ENCODE peak calls at places on chromosome 1, in ten cellular contexts. K is heart left ventricle; I is AG09319; N is progenitor cell of endocrine pancreas; V is glutamatergic neuron; S is HCT116; J is stomach; D is fibroblast of pulmonary artery; G is activated CD8-positive, alpha-beta T cell treated with anti-CD3 and anti-CD28 coated beads for 36 hours; Y is tibial artery. Z is an unnamed sample.

GRCh38 chr1:167957710-167958109 is 20.8 kb upstream of the MPC2 start:
- DNase-seq in Y (no peak), D (no peak), K (no peak), I (no peak), J (no peak), V (no peak), N (no peak), G (no peak), S (no peak), Z (no peak)

GRCh38 chr1:176897350-176898236 is 266.9 kb downstream of the ASTN1 start:
- DNase-seq in Y (peak; percentile 47), D (peak; percentile 75), N (peak; percentile 76), J (peak; percentile 55), V (peak; percentile 93), G (peak; percentile 67), I (peak; percentile 7), K (peak; percentile 47), S (peak; percentile 39), Z (no peak)

GRCh38 chr1:237976345-237976744 is 85.6 kb upstream of the ZP4 start:
- DNase-seq in J (no peak), I (no peak), Y (no peak), S (no peak), V (no peak), G (no peak), D (no peak), N (no peak), K (no peak), Z (no peak)

GRCh38 chr1:173715538-173715844 is 710 bp downstream of the KLHL20 start:
- DNase-seq in S (no peak), J (no peak), D (no peak), K (no peak), G (no peak), V (no peak), N (no peak), I (no peak), Y (no peak), Z (no peak)

GRCh38 chr1:203435628-203436027 is 40.0 kb upstream of the PRELP start:
- DNase-seq in N (no peak), S (no peak), Y (no peak), D (no peak), G (no peak), J (no peak), K (no peak), I (no peak), V (no peak), Z (no peak)

GRCh38 chr1:212077028-212077427 is 41.5 kb downstream of the DTL start:
- DNase-seq in K (no peak), D (no peak), S (no peak), N (no peak), G (no peak), J (no peak), I (no peak), Y (no peak), V (no peak), Z (no peak)

GRCh38 chr1:111417755-111418154 is 9.8 kb downstream of the OVGP1 start:
- DNase-seq in V (no peak), Y (no peak), D (peak; percentile 11), J (no peak), N (no peak), G (no peak), S (no peak), K (no peak), I (no peak), Z (no peak)

GRCh38 chr1:17544951-17545350 is 5.5 kb downstream of the ARHGEF10L start:
- DNase-seq in G (no peak), N (no peak), D (peak; percentile 65), Y (no peak), S (no peak), I (no peak), V (no peak), J (no peak), K (no peak), Z (no peak)

GRCh38 chr1:42004860-42005259 is 86.1 kb upstream of the HIVEP3 start:
- DNase-seq in D (no peak), V (no peak), S (no peak), G (no peak), I (no peak), N (no peak), Y (no peak), K (no peak), J (no peak), Z (no peak)

GRCh38 chr1:2967881-2968280 is 53.4 kb upstream of the ACTRT2 start:
- DNase-seq in V (no peak), K (no peak), S (no peak), G (no peak), N (no peak), Y (no peak), I (no peak), D (no peak), J (no peak), Z (peak; percentile 20)

GRCh38 chr1:18400347-18401102 is 80.2 kb upstream of the KLHDC7A start:
- DNase-seq in J (no peak), I (no peak), S (no peak), D (no peak), K (no peak), Y (no peak), G (no peak), N (no peak), V (no peak), Z (no peak)

GRCh38 chr1:93013311-93014091 is 52.2 kb upstream of the DIPK1A start:
- DNase-seq in D (no peak), I (no peak), S (no peak), V (no peak), K (no peak), G (no peak), J (no peak), N (no peak), Y (no peak), Z (no peak)

GRCh38 chr1:10007161-10007560 is 10.1 kb downstream of the RBP7 start:
- DNase-seq in G (no peak), K (no peak), S (no peak), J (peak; percentile 74), D (peak; percentile 66), Y (no peak), I (no peak), V (no peak), N (no peak), Z (no peak)

GRCh38 chr1:44784094-44785026 is 3.6 kb downstream of the BEST4 start:
- DNase-seq in V (peak; percentile 59), Y (no peak), I (no peak), K (peak; percentile 28), J (no peak), G (peak; percentile 49), N (peak; percentile 36), S (no peak), D (no peak), Z (no peak)

GRCh38 chr1:67060811-67061218 is 6.9 kb upstream of the SLC35D1 start:
- DNase-seq in Y (peak; percentile 21), K (no peak), I (peak; percentile 89), D (peak; percentile 98), S (peak; percentile 68), N (no peak), J (no peak), G (no peak), V (no peak), Z (no peak)

GRCh38 chr1:45722809-45723208 is 27.6 kb downstream of the IPP start:
- DNase-seq in S (no peak), K (no peak), D (peak; percentile 36), I (no peak), J (no peak), Y (no peak), G (no peak), N (no peak), V (no peak), Z (no peak)

GRCh38 chr1:147266381-147266780 is 23.9 kb downstream of the CHD1L start:
- DNase-seq in G (no peak), S (no peak), V (no peak), Y (no peak), N (no peak), J (no peak), K (no peak), I (no peak), D (no peak), Z (no peak)

DNA sequence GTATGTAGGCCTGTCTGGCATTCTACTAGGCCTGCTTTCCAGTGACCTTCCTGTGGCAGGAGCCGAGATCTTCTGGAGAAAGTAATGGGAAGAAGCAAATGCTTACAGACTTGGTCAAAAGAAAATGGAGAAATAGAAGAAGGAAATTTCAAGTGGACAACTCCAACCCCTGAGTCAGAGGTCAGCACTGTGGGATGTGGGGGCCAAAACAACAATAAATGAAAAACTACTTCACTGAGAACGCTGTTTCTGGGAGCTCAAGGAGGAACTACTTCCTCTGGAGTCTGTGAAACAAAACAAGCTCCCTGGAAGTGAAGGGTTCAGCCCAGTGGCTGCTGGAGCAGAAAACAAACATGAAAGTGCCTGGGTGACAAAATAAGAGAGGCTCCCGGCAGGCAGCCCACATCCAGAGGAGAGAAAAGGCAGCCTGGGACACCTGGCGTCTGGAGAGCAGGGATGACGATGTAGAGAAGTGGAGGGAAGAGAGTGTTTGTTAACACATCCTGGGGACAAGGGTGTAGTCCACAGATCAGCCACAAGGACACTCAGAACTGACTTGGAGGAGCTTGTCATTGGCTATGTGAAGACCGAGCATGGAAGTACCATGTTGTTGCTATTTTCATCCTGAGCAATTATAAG is 355.2 kb downstream of the SMYD3 start:
- DNase-seq in Y (no peak), V (no peak), D (no peak), J (no peak), K (no peak), N (no peak), S (no peak), G (no peak), I (no peak), Z (no peak)
- TF ChIP-seq CTCF in Y (no peak), V (peak; percentile 18), D (no peak), J (no peak), K (no peak), N (peak; percentile 27), S (peak; percentile 25), G (no peak), I (no peak), Z (no peak)

GRCh38 chr1:179293340-179294327 is at the start of gene SOAT1:
- DNase-seq in G (peak; percentile 96), J (peak; percentile 90), N (peak; percentile 89), I (peak; percentile 66), D (peak; percentile 90), V (peak; percentile 97), Y (peak; percentile 93), S (peak; percentile 79), K (peak; percentile 96), Z (peak; percentile 85)
- TF ChIP-seq CTCF in G (no peak), J (peak; percentile 8), N (peak; percentile 31), I (peak; percentile 25), D (no peak), V (no peak), Y (no peak), S (peak; percentile 12), K (peak; percentile 11), Z (peak; percentile 18)

GRCh38 chr1:160499631-160500030 is 23.4 kb downstream of the SLAMF6 start:
- DNase-seq in Y (peak; percentile 23), V (no peak), G (no peak), N (no peak), K (no peak), J (no peak), D (no peak), I (no peak), S (no peak), Z (peak; percentile 54)
- TF ChIP-seq CTCF in Y (no peak), V (no peak), G (no peak), N (no peak), K (no peak), J (no peak), D (no peak), I (no peak), S (no peak), Z (no peak)

DNA sequence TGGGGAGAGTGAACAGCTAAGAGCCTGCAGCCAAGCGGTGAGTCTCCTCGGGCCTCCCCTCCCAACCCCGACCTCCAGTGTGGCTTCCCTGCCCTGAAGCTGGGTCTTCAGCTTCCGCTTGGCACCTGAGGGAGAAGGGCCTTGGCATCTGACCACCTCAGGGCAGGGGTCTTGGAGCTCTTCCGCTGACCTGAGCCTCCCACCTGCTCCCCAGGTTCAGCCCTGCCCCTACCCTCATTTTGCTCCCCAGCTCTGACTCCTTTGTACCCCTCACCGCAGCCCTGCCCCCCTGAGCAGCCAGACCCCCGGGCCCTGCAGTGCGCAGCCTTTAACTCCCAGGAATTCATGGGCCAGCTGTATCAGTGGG is 4.9 kb downstream of the ADAMTSL4 start:
- DNase-seq in S (no peak), J (no peak), I (no peak), D (no peak), G (no peak), V (no peak), N (no peak), K (no peak), Y (no peak), Z (no peak)
- TF ChIP-seq CTCF in S (no peak), J (no peak), I (no peak), D (no peak), G (no peak), V (no peak), N (no peak), K (no peak), Y (no peak), Z (no peak)

Z was measured in CD14-positive monocyte.